ENCODE peak calls at places on chromosomes 3 and 15, in four cellular contexts. U, V, K and B are unnamed samples.

GRCh38 chr3:69120879-69121464 is 1.4 kb downstream of the LMOD3 start:
- DNase-seq in U (peak), V (peak), K (peak), B (peak)

GRCh38 chr15:60442763-60443162 is 36.2 kb downstream of the ICE2 start:
- DNase-seq in U (no peak), V (peak), K (no peak), B (no peak)

GRCh38 chr15:70742928-70743327 is 20.4 kb downstream of the UACA start:
- DNase-seq in U (no peak), V (peak), K (no peak), B (no peak)

GRCh38 chr15:101613130-101614000 is 38.8 kb downstream of the TM2D3 start:
- DNase-seq in U (peak), V (peak), K (peak), B (no peak)

GRCh38 chr15:40334941-40335795 is 5.6 kb downstream of the CCDC9B start:
- DNase-seq in U (no peak), V (no peak), K (no peak), B (no peak)

GRCh38 chr15:71469393-71469792 is 341.0 kb upstream of the NR2E3 start:
- DNase-seq in U (no peak), V (peak), K (no peak), B (peak)

GRCh38 chr3:131616719-131617118 is 113.9 kb upstream of the MRPL3 start:
- DNase-seq in U (no peak), V (no peak), K (no peak), B (no peak)

GRCh38 chr3:178949896-178950295 is 121.7 kb downstream of the ZMAT3 start:
- DNase-seq in U (no peak), V (peak), K (no peak), B (no peak)

GRCh38 chr3:114128231-114128630 is 50.6 kb downstream of the DRD3 start:
- DNase-seq in U (no peak), V (peak), K (no peak), B (no peak)

GRCh38 chr3:152183473-152183872 is 85.3 kb upstream of the MBNL1 start:
- DNase-seq in U (no peak), V (no peak), K (peak), B (peak)

GRCh38 chr3:127829537-127829936 is 7.2 kb upstream of the MGLL start:
- DNase-seq in U (no peak), V (peak), K (no peak), B (no peak)

GRCh38 chr15:25735550-25736384 is 127.4 kb downstream of the ATP10A start:
- DNase-seq in U (no peak), V (no peak), K (no peak), B (no peak)

GRCh38 chr15:96181873-96182301 is 148.6 kb upstream of the NR2F2 start:
- DNase-seq in U (no peak), V (peak), K (peak), B (no peak)

GRCh38 chr3:22988566-22988965 is 214.6 kb upstream of the UBE2E2 start:
- DNase-seq in U (peak), V (no peak), K (no peak), B (no peak)

GRCh38 chr3:50289130-50289529 is 3.1 kb downstream of the IFRD2 start:
- DNase-seq in U (no peak), V (no peak), K (no peak), B (no peak)

GRCh38 chr15:63434567-63435219 is 53.0 kb upstream of the CA12 start:
- DNase-seq in U (no peak), V (no peak), K (no peak), B (no peak)

GRCh38 chr3:61894988-61895935 is 333.9 kb downstream of the PTPRG start:
- DNase-seq in U (peak), V (peak), K (peak), B (peak)

GRCh38 chr3:87625911-87626310 is 349.5 kb upstream of the POU1F1 start:
- DNase-seq in U (no peak), V (no peak), K (no peak), B (no peak)

GRCh38 chr3:132499071-132499470 is 81.8 kb downstream of the DNAJC13 start:
- DNase-seq in U (no peak), V (no peak), K (no peak), B (no peak)

GRCh38 chr3:155443821-155444220 is 150.3 kb upstream of the STRIT1 start:
- DNase-seq in U (no peak), V (peak), K (no peak), B (no peak)

GRCh38 chr15:31439328-31439727 is 112.7 kb downstream of the KLF13 start:
- DNase-seq in U (no peak), V (no peak), K (no peak), B (no peak)

GRCh38 chr3:171377859-171378258 is 82.3 kb downstream of the TNIK start:
- DNase-seq in U (no peak), V (no peak), K (no peak), B (no peak)

GRCh38 chr3:24272875-24273274 is 221.8 kb downstream of the THRB start:
- DNase-seq in U (no peak), V (no peak), K (no peak), B (no peak)

GRCh38 chr3:45023675-45024074 is 2.4 kb upstream of the CLEC3B start:
- DNase-seq in U (no peak), V (no peak), K (no peak), B (no peak)

GRCh38 chr3:55728461-55729100 is 241.5 kb upstream of the WNT5A start:
- DNase-seq in U (no peak), V (no peak), K (no peak), B (no peak)

GRCh38 chr3:106824856-106825255 is 552.4 kb upstream of the CCDC54 start:
- DNase-seq in U (peak), V (peak), K (no peak), B (peak)

GRCh38 chr3:194375473-194375872 is 5.9 kb upstream of the LRRC15 start:
- DNase-seq in U (no peak), V (no peak), K (no peak), B (no peak)

GRCh38 chr3:111732248-111732879 is 126.7 kb upstream of the PHLDB2 start:
- DNase-seq in U (no peak), V (no peak), K (no peak), B (no peak)
- H3K4me3 ChIP-seq in U (peak), V (no peak), K (no peak), B (no peak)

GRCh38 chr3:125118600-125118999 is 62.8 kb upstream of the HEG1 start:
- DNase-seq in U (no peak), V (no peak), K (no peak), B (no peak)

GRCh38 chr3:125117631-125118191 is 61.9 kb upstream of the HEG1 start:
- DNase-seq in U (no peak), V (no peak), K (no peak), B (no peak)

GRCh38 chr3:125121246-125122010 is 65.6 kb upstream of the HEG1 start:
- DNase-seq in U (no peak), V (no peak), K (no peak), B (no peak)

GRCh38 chr3:125120370-125121122 is 64.7 kb upstream of the HEG1 start:
- DNase-seq in U (no peak), V (peak), K (no peak), B (no peak)

DNA sequence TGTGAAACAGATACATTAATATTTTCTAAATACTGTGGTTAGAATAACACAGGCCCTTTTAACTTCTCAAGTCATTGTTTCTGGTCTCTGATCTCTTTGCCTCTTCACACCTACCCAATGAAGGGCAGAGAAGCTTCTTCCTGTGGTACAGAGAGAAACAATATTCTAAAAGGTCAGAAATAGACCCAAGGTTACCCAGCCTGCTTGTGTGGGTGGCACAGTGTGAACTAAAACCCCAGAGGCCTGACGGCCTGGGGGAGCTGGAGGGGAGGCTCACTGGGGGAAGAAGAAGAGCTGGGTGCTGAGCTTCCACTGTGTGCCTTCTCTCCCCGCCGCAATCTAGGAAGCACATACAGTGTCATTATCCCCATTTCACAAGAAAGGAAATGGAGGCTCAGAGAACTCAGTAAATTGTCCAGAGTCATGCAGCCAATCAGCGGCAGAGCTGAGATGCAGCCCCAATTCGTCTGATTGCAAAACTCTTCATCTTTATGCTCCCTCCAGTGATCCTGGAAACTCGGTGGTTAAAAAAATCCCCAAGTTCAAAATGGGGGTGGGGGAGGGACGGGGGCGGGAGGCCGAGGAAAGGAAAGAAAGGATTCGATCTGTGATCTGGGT is 64.1 kb upstream of the HEG1 start:
- DNase-seq in U (no peak), V (no peak), K (no peak), B (no peak)
- H3K4me3 ChIP-seq in U (no peak), V (no peak), K (no peak), B (no peak)

GRCh38 chr15:49423906-49424520 is 971 bp downstream of the FGF7 start:
- DNase-seq in U (no peak), V (peak), K (no peak), B (no peak)
- H3K4me3 ChIP-seq in U (no peak), V (peak), K (peak), B (no peak)

DNA sequence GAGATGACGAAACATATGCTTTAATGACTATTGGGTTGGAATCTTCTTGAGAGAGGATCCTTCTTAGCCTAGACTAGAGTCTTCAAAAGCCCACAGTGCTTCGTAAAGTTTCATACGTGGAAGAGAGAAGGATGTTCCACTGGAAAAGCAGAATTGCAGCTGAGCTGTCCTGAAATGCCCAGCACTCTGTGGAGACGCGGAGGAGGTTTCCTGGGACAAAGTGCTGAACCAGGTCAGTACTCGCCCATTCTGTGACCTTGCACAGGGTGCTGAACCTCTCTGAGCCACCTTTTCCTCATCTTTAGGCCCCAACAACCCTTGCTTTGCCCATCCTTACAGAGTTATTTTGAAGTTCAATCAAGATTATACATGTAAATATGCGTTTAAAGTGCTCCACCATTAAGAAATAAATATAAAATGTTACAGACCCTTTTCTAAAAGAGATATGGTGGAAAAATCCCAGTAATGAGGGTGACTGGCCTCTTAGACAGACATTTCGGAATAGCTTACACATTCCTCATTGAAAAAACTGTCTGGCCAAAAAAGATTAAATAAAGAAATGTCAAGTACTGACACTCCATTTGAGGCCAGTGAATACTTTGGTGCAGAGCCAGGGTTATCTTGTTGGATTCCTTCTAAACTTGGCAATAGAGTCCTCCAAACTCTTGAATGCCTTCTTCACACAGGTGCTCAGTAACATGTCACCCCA is 4.2 kb upstream of the MAGEF1 start:
- DNase-seq in U (no peak), V (peak), K (no peak), B (no peak)
- H3K4me3 ChIP-seq in U (no peak), V (peak), K (no peak), B (no peak)

GRCh38 chr3:42871592-42872196 is 4.0 kb downstream of the CYP8B1 start:
- DNase-seq in U (no peak), V (no peak), K (peak), B (no peak)
- H3K4me3 ChIP-seq in U (no peak), V (no peak), K (no peak), B (no peak)

GRCh38 chr3:78858165-78858564 is 909.6 kb downstream of the ROBO1 start:
- DNase-seq in U (no peak), V (peak), K (no peak), B (no peak)

GRCh38 chr3:78858910-78859309 is 908.9 kb downstream of the ROBO1 start:
- DNase-seq in U (no peak), V (no peak), K (no peak), B (no peak)

GRCh38 chr3:78857494-78858111 is 910.2 kb downstream of the ROBO1 start:
- DNase-seq in U (no peak), V (no peak), K (no peak), B (no peak)

GRCh38 chr3:78856164-78856563 is 911.6 kb downstream of the ROBO1 start:
- DNase-seq in U (no peak), V (no peak), K (no peak), B (no peak)

DNA sequence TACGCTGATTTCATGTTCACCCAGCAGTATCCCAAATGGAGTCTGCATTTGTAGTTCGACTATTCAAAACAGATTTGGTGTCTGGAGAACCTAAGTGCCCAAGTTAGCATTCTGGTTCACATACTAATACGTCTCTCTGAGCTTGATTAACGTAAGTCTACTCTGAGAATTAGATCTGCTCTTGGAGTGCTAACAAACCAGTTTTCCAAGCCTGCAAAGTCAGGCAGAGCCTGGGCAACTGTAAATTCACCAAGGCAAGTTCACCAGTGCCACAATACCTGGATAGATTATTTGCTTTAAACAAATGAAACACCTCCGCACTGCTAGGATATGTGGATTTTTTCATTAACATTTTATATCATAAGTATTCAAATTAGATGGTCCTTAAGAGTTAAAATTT is 912.6 kb downstream of the ROBO1 start:
- DNase-seq in U (no peak), V (no peak), K (no peak), B (no peak)
- H3K4me3 ChIP-seq in U (no peak), V (no peak), K (no peak), B (no peak)

GRCh38 chr15:48423342-48423741 is 92.1 kb downstream of the DUT start:
- DNase-seq in U (no peak), V (no peak), K (no peak), B (no peak)
- H3K4me3 ChIP-seq in U (no peak), V (no peak), K (no peak), B (no peak)